ENCODE peak calls at places on chromosomes 13 and 19, in four cellular contexts. K is endothelial cell of umbilical vein, H is gastrocnemius medialis, E is GM23338. S is an unnamed sample.

GRCh38 chr13:20221772-20222171 is 10.3 kb downstream of the GJB6 start:
- DNase-seq in H (no peak), E (no peak), K (no peak), S (no peak)

GRCh38 chr13:50428183-50428877 is 413.1 kb downstream of the KCNRG start:
- DNase-seq in E (peak), K (no peak), H (peak), S (no peak)

GRCh38 chr13:106329941-106330340 is 205.5 kb downstream of the EFNB2 start:
- DNase-seq in K (no peak), E (no peak), H (no peak), S (no peak)

GRCh38 chr19:6242677-6243076 is 37.1 kb downstream of the MLLT1 start:
- DNase-seq in H (no peak), E (no peak), K (no peak), S (no peak)

GRCh38 chr19:51124216-51124615 is 490 bp upstream of the SIGLEC9 start:
- DNase-seq in K (no peak), H (no peak), E (no peak), S (no peak)

GRCh38 chr19:45527731-45528130 is 20.5 kb downstream of the VASP start:
- DNase-seq in H (no peak), K (no peak), E (peak), S (no peak)

GRCh38 chr13:67440240-67440639 is 210.1 kb upstream of the PCDH9 start:
- DNase-seq in E (no peak), K (no peak), H (no peak), S (no peak)

GRCh38 chr19:14277608-14278007 is 71.6 kb upstream of the ADGRL1 start:
- DNase-seq in H (no peak), K (no peak), E (no peak), S (no peak)

GRCh38 chr19:51664997-51665396 is 18.4 kb upstream of the SIGLEC14 start:
- DNase-seq in E (no peak), H (no peak), K (no peak), S (peak)

GRCh38 chr19:2579678-2580280 is 103.9 kb downstream of the GADD45B start:
- DNase-seq in E (no peak), H (no peak), K (no peak), S (no peak)
- H3K4me3 ChIP-seq in E (peak), H (peak), K (peak), S (peak)

GRCh38 chr13:30665638-30666037 is 47.9 kb downstream of the USPL1 start:
- DNase-seq in E (no peak), K (peak), H (no peak), S (no peak)
- H3K27ac ChIP-seq in E (no peak), K (no peak), H (no peak), S (no peak)

DNA sequence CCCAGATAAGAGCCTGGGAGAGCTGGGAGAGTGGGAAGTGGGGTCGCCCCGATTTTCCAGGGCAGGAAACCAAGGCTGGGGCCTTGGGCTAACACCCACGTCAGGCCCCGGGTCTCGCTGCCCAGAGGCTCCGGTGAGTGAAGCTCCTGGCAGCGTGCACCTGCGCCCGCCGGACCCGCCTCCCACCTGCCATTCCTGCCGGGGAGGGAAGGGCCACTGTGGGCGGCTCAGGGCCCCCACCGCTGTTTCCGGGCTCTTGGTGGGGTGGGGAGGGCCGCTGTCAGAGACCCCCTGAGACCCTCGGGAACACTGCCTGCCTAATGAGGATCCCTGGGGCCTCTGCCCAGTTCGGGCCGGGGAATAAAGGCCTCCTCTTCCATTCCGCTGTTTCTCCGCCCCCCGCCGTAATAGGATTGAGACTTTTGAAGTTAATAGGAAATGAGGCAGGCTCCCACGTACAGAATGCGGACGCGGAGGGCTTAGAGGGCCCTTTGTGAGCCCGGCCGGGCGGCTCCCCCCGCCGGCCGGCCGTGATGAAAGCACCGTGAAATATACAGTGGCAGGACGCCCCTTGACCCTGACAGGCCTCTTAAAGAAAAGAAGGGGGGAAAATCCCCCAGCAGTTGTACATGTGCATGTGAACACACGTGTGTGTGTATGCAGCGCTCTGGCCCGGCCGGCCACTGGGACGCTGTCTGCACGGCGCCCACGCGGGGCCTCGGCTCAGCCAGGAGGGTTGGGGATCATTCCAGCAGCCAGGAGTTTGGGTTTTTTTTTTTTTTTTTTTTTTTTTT is 33.2 kb downstream of the EFNA2 start:
- DNase-seq in E (peak), H (no peak), K (no peak), S (no peak)
- TF ChIP-seq CTCF in E (peak), H (no peak), K (no peak), S (no peak)

GRCh38 chr19:38527466-38528136 is 90.2 kb downstream of the MAP4K1 start:
- DNase-seq in H (no peak), K (no peak), E (peak), S (no peak)
- H3K4me3 ChIP-seq in H (no peak), K (no peak), E (no peak), S (no peak)

DNA sequence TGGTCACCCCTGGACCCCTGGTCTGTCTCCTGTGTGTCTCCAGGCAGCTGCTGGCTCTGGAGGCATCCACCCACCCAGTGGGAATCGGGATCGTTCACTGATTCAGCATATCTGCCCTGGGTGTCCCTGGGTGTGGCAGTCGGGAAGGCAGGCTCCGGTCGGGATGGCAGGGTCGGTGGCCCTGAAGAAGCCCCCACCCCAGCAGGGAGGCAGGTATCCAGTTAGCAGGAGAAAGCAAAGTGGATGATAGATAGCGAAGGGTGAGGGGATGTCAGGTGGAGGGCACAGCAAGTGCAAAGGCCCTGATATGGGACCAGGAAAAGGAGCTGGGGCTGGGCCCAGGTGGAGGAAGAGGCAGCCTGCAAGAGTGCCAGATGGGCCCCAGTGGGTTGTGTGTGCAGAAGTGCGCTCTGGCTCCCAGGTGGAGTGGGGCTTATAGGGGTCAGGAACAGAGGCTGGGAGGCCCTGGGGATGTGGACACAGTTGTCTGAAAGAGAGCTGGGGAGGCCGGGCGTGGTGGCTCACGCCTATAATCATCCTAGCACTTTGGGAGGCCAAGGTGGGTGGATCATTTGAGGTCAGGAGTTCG is 2.3 kb downstream of the SSBP4 start:
- DNase-seq in H (no peak), E (no peak), K (no peak), S (no peak)
- H3K27ac ChIP-seq in H (no peak), E (no peak), K (no peak), S (no peak)

GRCh38 chr13:90868321-90868920 is 479.1 kb upstream of the MIR17HG start:
- DNase-seq in H (no peak), E (peak), K (peak), S (peak)
- TF ChIP-seq CTCF in H (no peak), E (peak), K (peak), S (peak)

DNA sequence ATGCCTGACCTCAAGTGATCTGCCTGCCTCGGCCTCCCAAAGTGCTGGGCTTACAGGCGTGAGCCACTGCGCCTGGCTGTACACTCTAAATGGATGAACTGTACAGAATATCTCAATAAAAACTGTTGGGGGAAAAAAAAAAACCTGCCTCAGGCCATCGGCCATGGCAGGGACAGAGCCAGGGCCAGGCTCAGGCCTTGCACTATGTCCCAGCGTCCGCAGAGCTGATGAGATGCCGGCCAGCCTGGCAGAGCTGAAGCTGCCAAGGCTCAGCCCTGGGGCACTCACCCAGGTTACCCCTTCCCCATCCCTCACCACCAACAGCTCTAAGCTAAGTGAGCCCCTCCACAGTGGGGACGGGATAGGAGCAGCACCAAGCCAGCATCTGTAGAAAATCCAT is 6.1 kb downstream of the PPP6R1 start:
- DNase-seq in E (no peak), K (no peak), H (no peak), S (no peak)
- H3K4me3 ChIP-seq in E (no peak), K (no peak), H (no peak), S (no peak)